ENCODE peak calls at places on chromosomes 1 and 21, in six cellular contexts. One of them, this sample, is unnamed.

GRCh38 chr1:205543351-205544305 is 39.2 kb downstream of the CDK18 start:
- DNase-seq in CD4-positive, alpha-beta T cell: no peak
- DNase-seq in H1: peak; percentile 80
- DNase-seq in thoracic aorta: peak; percentile 76
- DNase-seq in HFFc6: peak; percentile 83
- DNase-seq in fibroblast of the aortic adventitia: peak; percentile 96
- DNase-seq in this sample: peak; percentile 51

GRCh38 chr1:55168353-55168752 is 46.8 kb downstream of the USP24 start:
- DNase-seq in CD4-positive, alpha-beta T cell: no peak
- DNase-seq in H1: no peak
- DNase-seq in thoracic aorta: no peak
- DNase-seq in HFFc6: no peak
- DNase-seq in fibroblast of the aortic adventitia: no peak
- DNase-seq in this sample: no peak

GRCh38 chr1:94819945-94820746 is at the start of gene SLC44A3:
- DNase-seq in CD4-positive, alpha-beta T cell: no peak
- DNase-seq in H1: peak; percentile 82
- DNase-seq in thoracic aorta: no peak
- DNase-seq in HFFc6: no peak
- DNase-seq in fibroblast of the aortic adventitia: peak; percentile 30
- DNase-seq in this sample: no peak

GRCh38 chr1:206600527-206600926 is 11.7 kb downstream of the EIF2D start:
- DNase-seq in CD4-positive, alpha-beta T cell: no peak
- DNase-seq in H1: no peak
- DNase-seq in thoracic aorta: no peak
- DNase-seq in HFFc6: no peak
- DNase-seq in fibroblast of the aortic adventitia: no peak
- DNase-seq in this sample: no peak

GRCh38 chr1:230132758-230133157 is 65.7 kb downstream of the GALNT2 start:
- DNase-seq in CD4-positive, alpha-beta T cell: no peak
- DNase-seq in H1: no peak
- DNase-seq in thoracic aorta: no peak
- DNase-seq in HFFc6: no peak
- DNase-seq in fibroblast of the aortic adventitia: no peak
- DNase-seq in this sample: no peak

GRCh38 chr1:3063379-3064295 is 5.4 kb upstream of the PRDM16 start:
- DNase-seq in CD4-positive, alpha-beta T cell: no peak
- DNase-seq in H1: peak; percentile 66
- DNase-seq in thoracic aorta: no peak
- DNase-seq in HFFc6: no peak
- DNase-seq in fibroblast of the aortic adventitia: no peak
- DNase-seq in this sample: peak; percentile 9

GRCh38 chr1:52472384-52472783 is 68.0 kb downstream of the PRPF38A start:
- DNase-seq in CD4-positive, alpha-beta T cell: no peak
- DNase-seq in H1: no peak
- DNase-seq in thoracic aorta: no peak
- DNase-seq in HFFc6: no peak
- DNase-seq in fibroblast of the aortic adventitia: no peak
- DNase-seq in this sample: no peak

GRCh38 chr21:46002841-46003574 is 21.4 kb downstream of the COL6A1 start:
- DNase-seq in CD4-positive, alpha-beta T cell: no peak
- DNase-seq in H1: peak; percentile 43
- DNase-seq in thoracic aorta: no peak
- DNase-seq in HFFc6: no peak
- DNase-seq in fibroblast of the aortic adventitia: no peak
- DNase-seq in this sample: no peak

GRCh38 chr1:113995382-113995781 is 16.1 kb downstream of the OLFML3 start:
- DNase-seq in CD4-positive, alpha-beta T cell: no peak
- DNase-seq in H1: no peak
- DNase-seq in thoracic aorta: no peak
- DNase-seq in HFFc6: no peak
- DNase-seq in fibroblast of the aortic adventitia: no peak
- DNase-seq in this sample: no peak

GRCh38 chr1:12387641-12388040 is 157.8 kb downstream of the VPS13D start:
- DNase-seq in CD4-positive, alpha-beta T cell: no peak
- DNase-seq in H1: no peak
- DNase-seq in thoracic aorta: no peak
- DNase-seq in HFFc6: peak; percentile 17
- DNase-seq in fibroblast of the aortic adventitia: peak; percentile 32
- DNase-seq in this sample: no peak

GRCh38 chr21:15592271-15592860 is 137.4 kb upstream of the USP25 start:
- DNase-seq in CD4-positive, alpha-beta T cell: no peak
- DNase-seq in H1: no peak
- DNase-seq in thoracic aorta: no peak
- DNase-seq in HFFc6: peak; percentile 33
- DNase-seq in fibroblast of the aortic adventitia: peak; percentile 76
- DNase-seq in this sample: no peak

GRCh38 chr1:2787163-2787911 is 14.2 kb downstream of the TTC34 start:
- DNase-seq in CD4-positive, alpha-beta T cell: no peak
- DNase-seq in H1: no peak
- DNase-seq in thoracic aorta: no peak
- DNase-seq in HFFc6: no peak
- DNase-seq in fibroblast of the aortic adventitia: no peak
- DNase-seq in this sample: no peak

GRCh38 chr1:192580351-192580962 is 4.9 kb downstream of the RGS1 start:
- DNase-seq in CD4-positive, alpha-beta T cell: no peak
- DNase-seq in H1: no peak
- DNase-seq in thoracic aorta: no peak
- DNase-seq in HFFc6: peak; percentile 73
- DNase-seq in fibroblast of the aortic adventitia: peak; percentile 82
- DNase-seq in this sample: no peak

GRCh38 chr1:25148673-25149300 is 83.5 kb downstream of the SYF2 start:
- DNase-seq in CD4-positive, alpha-beta T cell: no peak
- DNase-seq in H1: peak; percentile 49
- DNase-seq in thoracic aorta: no peak
- DNase-seq in HFFc6: no peak
- DNase-seq in fibroblast of the aortic adventitia: no peak
- DNase-seq in this sample: no peak

GRCh38 chr1:204426035-204426436 is 14.4 kb upstream of the PPP1R15B start:
- DNase-seq in CD4-positive, alpha-beta T cell: no peak
- DNase-seq in H1: no peak
- DNase-seq in thoracic aorta: no peak
- DNase-seq in HFFc6: peak; percentile 80
- DNase-seq in fibroblast of the aortic adventitia: peak; percentile 82
- DNase-seq in this sample: no peak

GRCh38 chr1:16082283-16083038 is 9.0 kb upstream of the FAM131C start:
- DNase-seq in CD4-positive, alpha-beta T cell: peak; percentile 56
- DNase-seq in H1: peak; percentile 95
- DNase-seq in thoracic aorta: no peak
- DNase-seq in HFFc6: peak; percentile 47
- DNase-seq in fibroblast of the aortic adventitia: peak; percentile 66
- DNase-seq in this sample: peak; percentile 69

GRCh38 chr1:219442575-219442974 is 170.3 kb downstream of the ZC3H11B start:
- DNase-seq in CD4-positive, alpha-beta T cell: no peak
- DNase-seq in H1: no peak
- DNase-seq in thoracic aorta: no peak
- DNase-seq in HFFc6: peak; percentile 53
- DNase-seq in fibroblast of the aortic adventitia: peak; percentile 89
- DNase-seq in this sample: no peak

GRCh38 chr1:22262583-22262982 is 119.7 kb upstream of the WNT4 start:
- DNase-seq in CD4-positive, alpha-beta T cell: no peak
- DNase-seq in H1: no peak
- DNase-seq in thoracic aorta: no peak
- DNase-seq in HFFc6: no peak
- DNase-seq in fibroblast of the aortic adventitia: no peak
- DNase-seq in this sample: no peak

GRCh38 chr1:14113841-14114567 is 414.0 kb downstream of the PRDM2 start:
- DNase-seq in CD4-positive, alpha-beta T cell: no peak
- DNase-seq in H1: peak; percentile 77
- DNase-seq in thoracic aorta: no peak
- DNase-seq in HFFc6: no peak
- DNase-seq in fibroblast of the aortic adventitia: peak; percentile 63
- DNase-seq in this sample: no peak

GRCh38 chr1:59738591-59739015 is 76.1 kb upstream of the HOOK1 start:
- DNase-seq in CD4-positive, alpha-beta T cell: no peak
- DNase-seq in H1: no peak
- DNase-seq in thoracic aorta: no peak
- DNase-seq in HFFc6: peak; percentile 66
- DNase-seq in fibroblast of the aortic adventitia: peak; percentile 96
- DNase-seq in this sample: no peak

GRCh38 chr1:82565146-82565545 is 764.4 kb downstream of the ADGRL2 start:
- DNase-seq in CD4-positive, alpha-beta T cell: no peak
- DNase-seq in H1: no peak
- DNase-seq in thoracic aorta: no peak
- DNase-seq in HFFc6: peak; percentile 31
- DNase-seq in fibroblast of the aortic adventitia: peak; percentile 79
- DNase-seq in this sample: no peak

DNA sequence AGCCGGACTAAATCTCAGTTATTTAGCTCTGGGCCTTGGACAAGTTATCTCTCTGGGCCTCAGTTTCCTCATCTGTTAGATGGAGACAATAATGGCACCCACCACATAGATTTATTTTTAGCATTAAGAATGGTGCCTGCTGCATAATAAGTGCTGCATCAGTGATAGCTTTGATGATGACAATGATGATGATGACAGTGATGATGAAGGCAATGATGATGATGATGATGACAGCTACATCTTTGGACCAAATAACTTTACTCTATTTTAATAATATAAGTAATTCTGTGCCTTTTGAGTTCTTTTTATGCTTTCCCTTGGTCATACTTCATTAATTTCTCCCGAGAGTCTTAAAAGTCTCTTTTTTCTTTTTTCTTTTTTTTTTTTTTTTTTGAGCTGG is 143.4 kb downstream of the C1orf21 start:
- DNase-seq in CD4-positive, alpha-beta T cell: no peak
- DNase-seq in H1: no peak
- DNase-seq in thoracic aorta: no peak
- DNase-seq in HFFc6: no peak
- DNase-seq in fibroblast of the aortic adventitia: no peak
- DNase-seq in this sample: no peak
- TF ChIP-seq CTCF in CD4-positive, alpha-beta T cell: no peak
- TF ChIP-seq CTCF in H1: no peak
- TF ChIP-seq CTCF in thoracic aorta: no peak
- TF ChIP-seq CTCF in HFFc6: no peak
- TF ChIP-seq CTCF in fibroblast of the aortic adventitia: no peak
- TF ChIP-seq CTCF in this sample: no peak

GRCh38 chr1:65528104-65528503 is 107.6 kb downstream of the LEPR start:
- DNase-seq in CD4-positive, alpha-beta T cell: no peak
- DNase-seq in H1: no peak
- DNase-seq in thoracic aorta: no peak
- DNase-seq in HFFc6: no peak
- DNase-seq in fibroblast of the aortic adventitia: no peak
- DNase-seq in this sample: no peak
- TF ChIP-seq CTCF in CD4-positive, alpha-beta T cell: no peak
- TF ChIP-seq CTCF in H1: no peak
- TF ChIP-seq CTCF in thoracic aorta: no peak
- TF ChIP-seq CTCF in HFFc6: peak; percentile 83
- TF ChIP-seq CTCF in fibroblast of the aortic adventitia: peak; percentile 39
- TF ChIP-seq CTCF in this sample: no peak

GRCh38 chr1:32817159-32817814 is at the start of the genes S100PBP and YARS1:
- DNase-seq in CD4-positive, alpha-beta T cell: peak; percentile 100
- DNase-seq in H1: peak; percentile 100
- DNase-seq in thoracic aorta: peak; percentile 98
- DNase-seq in HFFc6: peak; percentile 99
- DNase-seq in fibroblast of the aortic adventitia: peak; percentile 97
- DNase-seq in this sample: peak; percentile 96
- TF ChIP-seq CTCF in CD4-positive, alpha-beta T cell: no peak
- TF ChIP-seq CTCF in H1: no peak
- TF ChIP-seq CTCF in thoracic aorta: no peak
- TF ChIP-seq CTCF in HFFc6: no peak
- TF ChIP-seq CTCF in fibroblast of the aortic adventitia: no peak
- TF ChIP-seq CTCF in this sample: no peak

DNA sequence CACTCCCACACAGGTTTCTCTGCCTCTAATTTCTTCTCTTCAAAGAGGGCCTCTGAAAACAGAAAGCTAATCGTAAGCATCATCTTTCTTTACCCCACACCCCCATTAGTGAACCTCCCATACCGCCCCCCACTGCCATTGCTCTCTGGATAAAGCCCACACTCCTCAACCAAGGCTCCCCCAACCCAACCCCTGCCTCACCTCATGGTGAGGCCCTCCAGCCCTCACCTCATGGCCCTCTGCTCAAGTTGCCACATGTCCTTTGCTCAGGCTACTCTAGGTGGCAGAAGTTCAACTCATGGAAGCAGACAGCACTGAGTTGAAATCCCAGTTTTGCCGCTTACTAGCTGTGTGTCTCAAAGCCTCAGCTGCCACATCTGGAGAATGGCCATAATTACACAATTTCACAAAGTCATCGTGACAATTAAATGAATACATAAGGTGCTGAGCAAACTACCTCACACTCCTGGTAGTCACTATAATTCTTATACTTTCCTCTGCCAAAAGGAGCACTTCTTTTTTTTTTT is 18.2 kb upstream of the WASF2 start:
- DNase-seq in CD4-positive, alpha-beta T cell: no peak
- DNase-seq in H1: no peak
- DNase-seq in thoracic aorta: no peak
- DNase-seq in HFFc6: no peak
- DNase-seq in fibroblast of the aortic adventitia: no peak
- DNase-seq in this sample: no peak
- TF ChIP-seq CTCF in CD4-positive, alpha-beta T cell: no peak
- TF ChIP-seq CTCF in H1: peak; percentile 33
- TF ChIP-seq CTCF in thoracic aorta: no peak
- TF ChIP-seq CTCF in HFFc6: no peak
- TF ChIP-seq CTCF in fibroblast of the aortic adventitia: no peak
- TF ChIP-seq CTCF in this sample: no peak

DNA sequence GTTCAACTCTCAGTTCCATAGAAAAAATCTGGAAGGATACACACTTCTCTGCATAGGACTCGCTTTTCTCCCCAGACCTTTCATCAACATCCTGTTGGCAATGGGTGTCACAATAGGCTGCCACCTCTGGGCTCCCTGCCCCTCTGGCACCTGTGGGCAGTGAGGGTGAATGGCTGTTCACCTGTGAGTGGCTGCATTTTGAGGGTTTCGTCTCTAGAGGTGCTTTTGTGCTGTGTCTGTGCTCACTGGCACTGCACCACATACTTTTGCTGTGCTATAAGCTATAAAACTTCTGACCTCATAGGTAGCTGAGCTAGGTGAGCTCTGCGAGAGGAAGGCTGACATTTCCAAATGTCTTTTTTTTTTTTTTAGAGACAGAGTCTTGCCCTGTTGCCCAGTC is 36.0 kb downstream of the SLC30A1 start:
- DNase-seq in CD4-positive, alpha-beta T cell: no peak
- DNase-seq in H1: no peak
- DNase-seq in thoracic aorta: no peak
- DNase-seq in HFFc6: no peak
- DNase-seq in fibroblast of the aortic adventitia: no peak
- DNase-seq in this sample: no peak
- TF ChIP-seq CTCF in CD4-positive, alpha-beta T cell: no peak
- TF ChIP-seq CTCF in H1: no peak
- TF ChIP-seq CTCF in thoracic aorta: no peak
- TF ChIP-seq CTCF in HFFc6: no peak
- TF ChIP-seq CTCF in fibroblast of the aortic adventitia: no peak
- TF ChIP-seq CTCF in this sample: no peak

DNA sequence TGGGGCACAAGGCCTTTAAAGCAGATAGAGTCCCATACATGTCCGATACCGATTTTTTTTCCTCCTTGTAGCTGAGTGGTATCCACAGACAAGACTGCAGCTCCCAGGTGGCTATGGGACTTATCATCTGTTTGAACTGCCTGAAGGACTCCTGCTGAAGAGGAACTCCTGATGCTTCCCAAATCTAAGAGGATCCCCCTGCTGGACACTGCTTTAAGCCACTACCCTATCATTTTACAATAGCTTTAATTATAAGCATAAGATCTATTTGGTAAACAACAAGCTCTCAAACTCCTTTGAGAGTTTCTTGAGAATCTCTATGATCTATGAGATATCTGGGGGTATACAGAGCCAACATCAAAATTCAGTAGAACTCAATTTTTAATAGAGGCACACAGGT is 11.7 kb downstream of the NDC1 start:
- DNase-seq in CD4-positive, alpha-beta T cell: no peak
- DNase-seq in H1: no peak
- DNase-seq in thoracic aorta: no peak
- DNase-seq in HFFc6: peak; percentile 24
- DNase-seq in fibroblast of the aortic adventitia: peak; percentile 15
- DNase-seq in this sample: no peak
- TF ChIP-seq CTCF in CD4-positive, alpha-beta T cell: no peak
- TF ChIP-seq CTCF in H1: no peak
- TF ChIP-seq CTCF in thoracic aorta: no peak
- TF ChIP-seq CTCF in HFFc6: peak; percentile 71
- TF ChIP-seq CTCF in fibroblast of the aortic adventitia: peak; percentile 9
- TF ChIP-seq CTCF in this sample: no peak

This sample was measured in omental fat pad.